ENCODE peak calls at places on chromosomes 3 and 15, in six cellular contexts. B, O, T, I, E and C are unnamed samples.

GRCh38 chr3:125609384-125609783 is 14.1 kb upstream of the OSBPL11 start:
- DNase-seq in O (no peak), E (no peak), T (no peak), B (no peak), I (no peak), C (no peak)

GRCh38 chr15:66356359-66357236 is at the start of gene TIPIN:
- DNase-seq in T (peak; percentile 95), O (peak; percentile 87), I (peak; percentile 84), B (peak; percentile 95), E (peak; percentile 96), C (peak; percentile 95)

GRCh38 chr3:8732413-8732812 is 1.2 kb upstream of the CAV3 start:
- DNase-seq in T (no peak), I (no peak), O (no peak), B (no peak), E (no peak), C (peak; percentile 42)

GRCh38 chr3:18946524-18946923 is 201.8 kb upstream of the KCNH8 start:
- DNase-seq in I (peak; percentile 29), E (no peak), T (no peak), B (no peak), O (peak; percentile 1), C (peak; percentile 69)

GRCh38 chr3:197756704-197757103 is 7.0 kb downstream of the FYTTD1 start:
- DNase-seq in E (no peak), O (no peak), I (no peak), T (no peak), B (no peak), C (no peak)

GRCh38 chr15:41870689-41871081 is 23.2 kb downstream of the SPTBN5 start:
- DNase-seq in O (no peak), T (peak; percentile 41), B (peak; percentile 93), E (no peak), I (no peak), C (no peak)

GRCh38 chr15:28888302-28888894 is 2.6 kb downstream of the APBA2 start:
- DNase-seq in I (no peak), E (no peak), O (no peak), B (no peak), T (no peak), C (no peak)

GRCh38 chr3:186032321-186032720 is 76.6 kb downstream of the ETV5 start:
- DNase-seq in T (no peak), O (no peak), B (no peak), E (no peak), I (no peak), C (no peak)

GRCh38 chr3:138078901-138079344 is 36.5 kb downstream of the DZIP1L start:
- DNase-seq in E (no peak), B (peak; percentile 99), I (no peak), O (no peak), T (peak; percentile 87), C (no peak)

GRCh38 chr3:133578548-133579191 is 5.2 kb downstream of the CDV3 start:
- DNase-seq in E (no peak), I (no peak), O (no peak), B (peak; percentile 55), T (peak; percentile 65), C (no peak)

GRCh38 chr3:45312836-45313493 is 75.4 kb upstream of the LARS2 start:
- DNase-seq in I (no peak), E (no peak), O (no peak), B (no peak), T (no peak), C (no peak)

GRCh38 chr15:64731807-64732151 is 43.6 kb downstream of the RBPMS2 start:
- DNase-seq in O (no peak), E (peak; percentile 29), I (peak; percentile 17), T (no peak), B (no peak), C (peak; percentile 71)

GRCh38 chr15:60932051-60932915 is 296.8 kb downstream of the RORA start:
- DNase-seq in T (peak; percentile 8), E (no peak), O (no peak), B (peak; percentile 28), I (no peak), C (peak; percentile 35)

GRCh38 chr3:35183915-35184675 is 455.2 kb upstream of the ARPP21 start:
- DNase-seq in T (peak; percentile 41), B (no peak), E (no peak), O (no peak), I (no peak), C (no peak)

GRCh38 chr15:67085818-67086649 is 20.6 kb downstream of the SMAD3 start:
- DNase-seq in O (no peak), I (no peak), T (peak; percentile 93), E (peak; percentile 83), B (peak; percentile 88), C (no peak)

DNA sequence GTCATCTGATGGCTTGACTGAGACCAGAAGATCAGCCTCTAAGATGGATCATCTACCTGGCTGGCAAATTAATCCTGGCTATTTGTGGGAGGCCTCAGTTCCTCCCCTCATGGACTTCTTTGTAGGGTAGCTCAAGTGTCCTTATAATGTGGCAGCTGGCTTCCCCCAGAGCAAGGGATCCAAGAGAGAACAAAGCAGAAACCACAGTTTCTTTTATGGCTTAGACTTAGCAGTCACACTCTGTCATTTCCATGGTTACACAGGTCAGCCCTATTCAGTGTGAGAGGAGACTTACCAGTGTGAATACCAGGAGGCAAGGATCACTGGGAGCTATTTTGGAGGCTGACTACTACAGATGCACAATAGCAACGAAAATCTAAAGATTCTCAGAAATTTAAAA is 15.3 kb upstream of the ARL14 start:
- DNase-seq in O (peak; percentile 73), B (peak; percentile 11), E (no peak), I (no peak), T (peak; percentile 38), C (no peak)
- H3K14ac ChIP-seq in O (no peak overlapping the region), B (no peak overlapping the region), E (no peak overlapping the region), I (no peak overlapping the region), T (no peak overlapping the region), C (no peak overlapping the region)

GRCh38 chr3:10997196-10997595 is 4.6 kb downstream of the SLC6A1 start:
- DNase-seq in B (no peak), I (no peak), O (no peak), E (no peak), T (no peak), C (no peak)
- H3K27me3 ChIP-seq in B (peaks cover 66% of the 10 kb centered on the region), I (peaks cover 20% of the 10 kb centered on the region), O (peaks cover 33% of the 10 kb centered on the region), E (peaks cover 26% of the 10 kb centered on the region), T (peaks cover 88% of the 10 kb centered on the region), C (peaks cover 26% of the 10 kb centered on the region)

GRCh38 chr3:142690613-142691012 is 33.2 kb upstream of the TRPC1 start:
- DNase-seq in E (no peak), B (no peak), O (no peak), I (no peak), T (no peak), C (no peak)
- H2AK5ac ChIP-seq in E (no peak overlapping the region), B (no peak overlapping the region), O (no peak overlapping the region), I (no peak overlapping the region), T (no peak overlapping the region), C (no peak overlapping the region)

GRCh38 chr3:64082411-64082810 is 59.1 kb upstream of the PSMD6 start:
- DNase-seq in E (no peak), B (peak; percentile 33), O (no peak), I (no peak), T (no peak), C (no peak)
- H3K14ac ChIP-seq in E (no peak overlapping the region), B (peak overlapping the region; percentile 24), O (no peak overlapping the region), I (no peak overlapping the region), T (no peak overlapping the region), C (no peak overlapping the region)

GRCh38 chr15:69080203-69080957 is 65.9 kb downstream of the NOX5 start:
- DNase-seq in I (no peak), B (no peak), E (peak; percentile 49), T (no peak), O (no peak), C (peak; percentile 70)

GRCh38 chr15:69081310-69082004 is 67.0 kb downstream of the NOX5 start:
- DNase-seq in O (no peak), T (peak; percentile 33), I (no peak), B (peak; percentile 40), E (peak; percentile 50), C (peak; percentile 50)

GRCh38 chr15:69082556-69082955 is 68.1 kb downstream of the NOX5 start:
- DNase-seq in E (no peak), O (no peak), T (no peak), B (no peak), I (no peak), C (no peak)

GRCh38 chr15:69080958-69081248 is 66.4 kb downstream of the NOX5 start:
- DNase-seq in I (no peak), T (no peak), O (no peak), B (no peak), E (no peak), C (no peak)

DNA sequence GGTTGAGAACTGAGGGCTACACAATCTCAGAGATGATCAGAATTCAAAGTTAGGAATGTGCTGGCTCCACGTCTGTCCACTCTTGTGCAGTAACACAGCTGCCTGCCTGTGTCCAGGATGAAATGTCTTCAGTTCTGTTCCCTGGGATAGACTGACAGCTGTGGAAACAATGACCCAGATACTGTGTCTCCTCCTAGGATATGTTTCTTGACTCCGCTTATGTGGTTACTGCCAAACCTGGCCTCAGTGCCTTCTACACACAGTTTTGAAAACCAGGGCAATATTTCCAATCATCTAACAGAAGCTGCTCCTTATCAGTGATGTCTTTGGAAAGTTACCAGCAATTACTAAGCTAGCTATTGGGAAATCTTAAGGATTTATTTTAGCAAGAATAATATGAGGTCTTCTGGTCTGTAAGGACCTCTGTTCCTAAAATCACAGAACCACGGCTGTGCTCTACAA is 67.6 kb downstream of the NOX5 start:
- DNase-seq in O (no peak), I (no peak), B (peak; percentile 83), E (peak; percentile 76), T (peak; percentile 64), C (no peak)
- H3K27me3 ChIP-seq in O (peaks cover 32% of the 10 kb centered on the region), I (no peaks in the 10 kb centered on the region), B (peaks cover 21% of the 10 kb centered on the region), E (no peaks in the 10 kb centered on the region), T (peaks cover 20% of the 10 kb centered on the region), C (no peaks in the 10 kb centered on the region)

DNA sequence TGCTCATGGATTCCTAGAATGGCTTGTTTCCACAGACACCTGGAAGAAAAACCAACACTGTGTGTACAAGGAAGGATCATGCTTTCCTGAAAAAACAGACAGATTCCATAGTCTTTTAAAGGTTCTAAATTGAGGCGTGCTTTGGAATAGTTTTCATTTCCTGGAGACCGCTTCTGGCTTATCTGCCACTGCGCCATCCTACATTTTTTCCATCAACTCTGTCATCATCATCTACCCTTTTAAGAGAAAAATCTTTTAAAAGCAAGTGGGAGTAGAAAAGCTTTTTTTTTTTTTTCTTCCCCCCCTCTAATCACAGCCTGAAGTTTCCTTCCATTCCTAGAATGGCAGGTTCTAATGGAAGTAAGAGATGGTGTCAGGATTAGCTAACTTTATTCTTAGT is 379.4 kb upstream of the C2CD4B start:
- DNase-seq in O (no peak), E (no peak), B (no peak), I (no peak), T (no peak), C (no peak)
- H2AK5ac ChIP-seq in O (no peak overlapping the region), E (no peak overlapping the region), B (no peak overlapping the region), I (no peak overlapping the region), T (no peak overlapping the region), C (no peak overlapping the region)